ENCODE peak calls at places on chromosome 17, in five cellular contexts. R, S, I, E and W are unnamed samples.

GRCh38 chr17:61453563-61453962 is 1.3 kb downstream of the TBX4 start:
- DNase-seq in E (no peak), R (no peak), I (no peak), S (peak), W (no peak)

GRCh38 chr17:10200016-10200415 is 1.6 kb upstream of the GAS7 start:
- DNase-seq in S (no peak), R (no peak), E (no peak), I (no peak), W (no peak)

GRCh38 chr17:73952498-73953205 is 250.8 kb upstream of the RPL38 start:
- DNase-seq in R (no peak), E (peak), S (no peak), I (no peak), W (peak)

GRCh38 chr17:79831367-79832210 is 7.7 kb downstream of the CBX4 start:
- DNase-seq in R (no peak), E (no peak), I (no peak), S (no peak), W (peak)

GRCh38 chr17:15485045-15485444 is 17.6 kb upstream of the CDRT4 start:
- DNase-seq in I (no peak), S (no peak), R (no peak), E (no peak), W (no peak)

GRCh38 chr17:73639322-73639721 is 4.9 kb downstream of the SDK2 start:
- DNase-seq in S (peak), R (no peak), E (no peak), I (no peak), W (no peak)

GRCh38 chr17:74192950-74193781 is 10.3 kb upstream of the RPL38 start:
- DNase-seq in E (no peak), S (no peak), I (no peak), R (no peak), W (no peak)

GRCh38 chr17:63476494-63476856 is 386 bp upstream of the ACE start:
- DNase-seq in E (peak), I (no peak), R (no peak), S (no peak), W (peak)

GRCh38 chr17:73435412-73435811 is 123.6 kb upstream of the CDC42EP4 start:
- DNase-seq in E (no peak), R (no peak), S (no peak), I (no peak), W (no peak)

GRCh38 chr17:33976816-33977215 is 278.3 kb upstream of the CCL2 start:
- DNase-seq in I (no peak), E (no peak), S (no peak), R (no peak), W (no peak)

GRCh38 chr17:51091635-51092034 is 29.0 kb downstream of the SPAG9 start:
- DNase-seq in E (no peak), R (no peak), S (no peak), I (no peak), W (no peak)

GRCh38 chr17:37676115-37676925 is 33.1 kb upstream of the DDX52 start:
- DNase-seq in E (no peak), S (no peak), R (no peak), I (peak), W (no peak)

GRCh38 chr17:76076765-76077581 is 2.0 kb upstream of the ZACN start:
- DNase-seq in R (no peak), E (no peak), S (no peak), I (no peak), W (no peak)

GRCh38 chr17:42097691-42098661 is at the start of gene ZNF385C:
- DNase-seq in I (no peak), S (no peak), E (peak), R (no peak), W (no peak)

GRCh38 chr17:53896047-53896446 is 73.3 kb downstream of the KIF2B start:
- DNase-seq in E (no peak), S (no peak), R (no peak), I (no peak), W (no peak)

GRCh38 chr17:3015890-3016289 is 47.5 kb downstream of the OR1D5 start:
- DNase-seq in S (no peak), E (no peak), R (no peak), I (peak), W (no peak)

GRCh38 chr17:55845385-55845784 is 94.5 kb downstream of the PCTP start:
- DNase-seq in S (peak), I (peak), R (peak), E (peak), W (peak)

GRCh38 chr17:35630530-35631148 is 43.5 kb downstream of the AP2B1 start:
- DNase-seq in I (peak), R (no peak), E (no peak), S (peak), W (no peak)

GRCh38 chr17:72618018-72618509 is 474.4 kb downstream of the SLC39A11 start:
- DNase-seq in S (no peak), E (no peak), R (no peak), I (no peak), W (no peak)

GRCh38 chr17:4235372-4236279 is 28.2 kb downstream of the ANKFY1 start:
- DNase-seq in I (no peak), E (no peak), R (no peak), S (no peak), W (no peak)

GRCh38 chr17:36550491-36551417 is 6.0 kb downstream of the GGNBP2 start:
- DNase-seq in E (no peak), I (no peak), R (no peak), S (no peak), W (no peak)

GRCh38 chr17:57587201-57587870 is 157.8 kb downstream of the CCDC182 start:
- DNase-seq in E (no peak), S (no peak), R (no peak), I (no peak), W (no peak)

GRCh38 chr17:37608369-37609169 is 649 bp downstream of the SYNRG start:
- DNase-seq in E (peak), R (no peak), S (peak), I (no peak), W (peak)

GRCh38 chr17:57750930-57751329 is 5.8 kb upstream of the CCDC182 start:
- DNase-seq in S (no peak), R (peak), I (no peak), E (no peak), W (no peak)

GRCh38 chr17:37770631-37771518 is 26.0 kb upstream of the HNF1B start:
- DNase-seq in S (peak), R (no peak), I (peak), E (peak), W (peak)

GRCh38 chr17:66533572-66533971 is 231.2 kb downstream of the PRKCA start:
- DNase-seq in S (peak), E (peak), R (peak), I (no peak), W (peak)

GRCh38 chr17:17363638-17364337 is 60.6 kb downstream of the NT5M start:
- DNase-seq in R (peak), S (no peak), I (no peak), E (no peak), W (no peak)

GRCh38 chr17:75163074-75163473 is 8.8 kb upstream of the JPT1 start:
- DNase-seq in I (no peak), S (no peak), R (no peak), E (no peak), W (no peak)

GRCh38 chr17:19533036-19533717 is 477 bp upstream of the SLC47A1 start:
- DNase-seq in S (no peak), E (no peak), R (no peak), I (no peak), W (no peak)

GRCh38 chr17:16428098-16428882 is 12.9 kb downstream of the TRPV2 start:
- DNase-seq in S (no peak), I (peak), E (peak), R (peak), W (peak)

GRCh38 chr17:3770471-3770870 is 30.5 kb downstream of the ITGAE start:
- DNase-seq in I (no peak), E (no peak), S (no peak), R (no peak), W (no peak)

GRCh38 chr17:71379512-71379911 is 741.3 kb upstream of the SOX9 start:
- DNase-seq in E (no peak), S (no peak), I (no peak), R (no peak), W (no peak)

GRCh38 chr17:17781591-17782424 is 55.0 kb downstream of the SREBF1 start:
- DNase-seq in R (peak), S (peak), E (peak), I (peak), W (peak)

GRCh38 chr17:74831442-74832146 is 28.1 kb downstream of the GRIN2C start:
- DNase-seq in I (no peak), S (no peak), E (no peak), R (no peak), W (no peak)

GRCh38 chr17:68540981-68541380 is 28.8 kb downstream of the PRKAR1A start:
- DNase-seq in I (no peak), S (no peak), E (no peak), R (no peak), W (no peak)
- TF ChIP-seq CTCF in I (no peak), S (no peak), E (no peak), R (no peak), W (no peak)

GRCh38 chr17:48615963-48616718 is 1.0 kb upstream of the HOXB8 start:
- DNase-seq in I (no peak), E (no peak), S (peak), R (no peak), W (no peak)
- TF ChIP-seq CTCF in I (no peak), E (no peak), S (no peak), R (no peak), W (no peak)

GRCh38 chr17:77914440-77915254 is 43.9 kb upstream of the TNRC6C start:
- DNase-seq in S (peak), R (no peak), E (no peak), I (no peak), W (no peak)
- TF ChIP-seq CTCF in S (peak), R (no peak), E (no peak), I (no peak), W (no peak)

DNA sequence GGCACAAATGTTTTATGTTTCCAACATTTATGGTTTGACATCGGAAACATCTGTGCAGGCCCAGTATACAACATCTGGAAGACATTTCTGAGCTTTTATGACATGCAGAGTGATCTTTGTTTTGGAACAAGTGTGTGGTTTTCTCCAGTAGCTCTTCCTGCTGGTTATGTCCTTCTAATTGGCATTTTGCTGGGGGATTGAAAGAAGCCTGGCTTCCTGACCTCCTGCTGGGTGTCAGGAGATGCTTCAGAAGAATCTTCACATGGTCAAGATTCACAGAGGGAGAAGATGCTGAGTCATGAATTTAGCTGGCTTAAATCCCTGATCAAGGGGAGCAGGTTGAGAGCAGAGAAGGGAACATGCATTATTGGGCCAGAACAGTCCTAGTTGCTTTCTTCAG is 279.4 kb upstream of the MYOCD start:
- DNase-seq in S (peak), E (no peak), I (peak), R (no peak), W (no peak)
- TF ChIP-seq CTCF in S (no peak), E (no peak), I (no peak), R (no peak), W (no peak)